ENCODE peak calls at places on chromosomes 2 and 18, in six cellular contexts. K is H1; V is naive thymus-derived CD4-positive, alpha-beta T cell; A is cardiac muscle cell; I is heart left ventricle; W is A673. Y is an unnamed sample. For H3K4me1, the result is how much of the 10 kb centered on the place peaks cover.

GRCh38 chr2:11681722-11682589 is 12.0 kb upstream of the NTSR2 start:
- DNase-seq in V (peak), A (peak), K (no peak), W (peak), I (no peak), Y (no peak)

GRCh38 chr2:76850969-76851368 is 671.2 kb downstream of the LRRTM4 start:
- DNase-seq in K (no peak), A (no peak), I (no peak), W (no peak), V (no peak), Y (no peak)

GRCh38 chr2:35228584-35228983 is 1127.0 kb upstream of the CRIM1 start:
- DNase-seq in W (no peak), V (no peak), A (no peak), I (no peak), K (no peak), Y (no peak)

GRCh38 chr2:197279997-197280756 is 30.4 kb downstream of the ANKRD44 start:
- DNase-seq in I (no peak), K (no peak), V (no peak), A (no peak), W (no peak), Y (no peak)

GRCh38 chr2:236653863-236654262 is 84.2 kb downstream of the ACKR3 start:
- DNase-seq in I (peak), W (no peak), A (no peak), K (no peak), V (no peak), Y (no peak)

GRCh38 chr2:28582152-28582551 is 86.3 kb downstream of the PLB1 start:
- DNase-seq in A (no peak), K (no peak), W (no peak), V (no peak), I (no peak), Y (no peak)

GRCh38 chr2:135840601-135841000 is 3.6 kb upstream of the LCT start:
- DNase-seq in V (no peak), A (no peak), K (no peak), W (no peak), I (no peak), Y (no peak)

GRCh38 chr2:85785871-85786270 is 32.1 kb downstream of the ATOH8 start:
- DNase-seq in V (no peak), I (no peak), A (no peak), W (no peak), K (no peak), Y (no peak)

GRCh38 chr2:148209598-148209997 is 188.7 kb downstream of the MBD5 start:
- DNase-seq in I (no peak), K (no peak), W (peak), A (no peak), V (no peak), Y (no peak)

GRCh38 chr2:21220930-21221329 is 97.2 kb downstream of the TDRD15 start:
- DNase-seq in A (no peak), W (peak), V (no peak), K (no peak), I (no peak), Y (peak)

GRCh38 chr2:171176516-171176915 is 15.8 kb upstream of the TLK1 start:
- DNase-seq in W (no peak), I (no peak), A (no peak), K (no peak), V (no peak), Y (no peak)

GRCh38 chr2:129253461-129253812 is 726.0 kb upstream of the RAB6C start:
- DNase-seq in A (peak), W (peak), I (no peak), V (no peak), K (peak), Y (no peak)

GRCh38 chr18:61336766-61337165 is 3.5 kb downstream of the CDH20 start:
- DNase-seq in K (no peak), W (no peak), V (no peak), A (no peak), I (no peak), Y (no peak)

GRCh38 chr2:226981731-226982373 is 146.0 kb downstream of the RHBDD1 start:
- DNase-seq in V (no peak), I (no peak), K (no peak), A (no peak), W (no peak), Y (no peak)

GRCh38 chr2:29082804-29083495 is 8.6 kb upstream of the PCARE start:
- DNase-seq in K (no peak), W (no peak), I (no peak), A (no peak), V (no peak), Y (no peak)

GRCh38 chr18:13387856-13388548 is 169.4 kb downstream of the LDLRAD4 start:
- DNase-seq in K (no peak), V (no peak), A (no peak), I (no peak), W (no peak), Y (no peak)

GRCh38 chr2:108806362-108806761 is 19.8 kb downstream of the CCDC138 start:
- DNase-seq in A (no peak), K (no peak), I (no peak), W (no peak), V (no peak), Y (no peak)

GRCh38 chr2:108805782-108806181 is 19.2 kb downstream of the CCDC138 start:
- DNase-seq in W (no peak), I (no peak), V (no peak), K (no peak), A (no peak), Y (no peak)

GRCh38 chr2:108805032-108805431 is 18.5 kb downstream of the CCDC138 start:
- DNase-seq in I (no peak), K (no peak), V (no peak), A (no peak), W (no peak), Y (no peak)

GRCh38 chr2:108803045-108803736 is 16.6 kb downstream of the CCDC138 start:
- DNase-seq in I (no peak), A (no peak), K (no peak), V (no peak), W (no peak), Y (no peak)
- H3K27ac ChIP-seq in I (no peak), A (no peak), K (no peak), V (no peak), W (no peak), Y (no peak)

DNA sequence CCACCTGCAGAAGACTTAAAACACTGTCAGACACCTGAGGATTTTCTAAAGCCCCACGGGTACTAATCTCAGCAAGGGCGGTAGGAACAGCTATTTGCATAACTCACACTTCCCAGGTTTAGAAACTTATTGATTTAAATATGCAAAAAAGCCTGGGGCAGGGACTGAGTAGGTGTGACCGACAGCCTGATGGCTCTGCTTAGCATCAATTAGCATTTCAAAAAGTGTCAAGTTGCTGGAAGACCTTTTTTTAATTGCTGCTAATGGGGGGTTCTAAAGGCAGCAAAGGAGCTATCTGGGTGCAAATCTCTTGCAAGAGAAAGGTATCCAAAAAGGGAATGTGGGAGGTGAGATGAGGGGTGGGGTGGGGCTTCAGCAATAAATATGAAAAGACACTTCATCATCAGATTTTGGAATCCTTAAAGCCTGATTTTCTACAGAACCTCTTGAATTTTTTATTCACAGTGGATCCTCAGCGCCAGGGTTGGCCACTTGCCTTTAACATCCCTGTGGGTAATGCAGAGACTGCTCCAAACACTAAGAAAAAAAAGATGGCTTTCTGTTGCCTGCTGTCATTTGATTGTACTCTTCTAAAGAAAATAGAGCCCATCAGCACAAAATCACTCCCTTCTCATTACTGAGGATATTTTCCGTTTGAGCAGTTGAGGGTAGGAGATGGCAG is 121.1 kb upstream of the RMP24 start:
- DNase-seq in A (peak), W (no peak), V (no peak), K (peak), I (no peak), Y (no peak)
- H3K4me1 ChIP-seq in A (under half), W (under half), V (under half), K (under half), I (under half), Y (under half)

GRCh38 chr18:12048010-12048826 is 45.4 kb upstream of the ANKRD62 start:
- DNase-seq in W (no peak), V (no peak), A (no peak), K (no peak), I (no peak), Y (no peak)
- H3K27ac ChIP-seq in W (no peak), V (no peak), A (no peak), K (no peak), I (no peak), Y (no peak)

GRCh38 chr2:157831573-157832315 is 44.4 kb downstream of the ACVR1 start:
- DNase-seq in W (no peak), K (no peak), I (no peak), V (no peak), A (no peak), Y (no peak)
- H3K4me1 ChIP-seq in W (under half), K (under half), I (under half), V (under half), A (under half), Y (under half)

GRCh38 chr2:172551266-172551665 is 4.6 kb upstream of the PDK1 start:
- DNase-seq in K (no peak), A (no peak), I (no peak), V (no peak), W (no peak), Y (no peak)
- H3K27ac ChIP-seq in K (no peak), A (peak), I (no peak), V (no peak), W (no peak), Y (no peak)

GRCh38 chr18:50878345-50879301 is at the start of gene ME2:
- DNase-seq in A (peak), K (peak), V (peak), I (peak), W (peak), Y (peak)
- H3K4me1 ChIP-seq in A (under half), K (under half), V (under half), I (under half), W (under half), Y (under half)

Y was measured in foreskin keratinocyte.